ENCODE peak calls at places on chromosome 2, in eight cellular contexts. F is IMR-90; D is nucleus accumbens; Y is naive thymus-derived CD4-positive, alpha-beta T cell; G is cardiac muscle cell; Z is tibial artery; A is stimulated activated CD4-positive, alpha-beta T cell treated with anti-CD3 and anti-CD28 coated beads, Interleukin-1b, Interleukin-23, amount 100 ng/mL, for 1 hour; W is lung. U is an unnamed sample.

GRCh38 chr2:12317853-12318426 is 398.8 kb upstream of the TRIB2 start:
- DNase-seq in D (no peak), Z (peak), G (peak), A (no peak), Y (no peak), F (peak), W (no peak), U (no peak)

GRCh38 chr2:47031909-47032668 is 116.5 kb upstream of the MCFD2 start:
- DNase-seq in F (no peak), D (no peak), Y (no peak), W (no peak), G (no peak), Z (no peak), A (no peak), U (no peak)

GRCh38 chr2:52253605-52254004 is 1221.7 kb upstream of the NRXN1 start:
- DNase-seq in G (no peak), D (no peak), W (no peak), F (peak), Z (no peak), Y (no peak), A (no peak), U (no peak)

GRCh38 chr2:103738108-103738507 is 976.3 kb downstream of the TMEM182 start:
- DNase-seq in W (no peak), A (no peak), G (no peak), Z (no peak), Y (no peak), D (no peak), F (no peak), U (no peak)

GRCh38 chr2:211495339-211495738 is 938.9 kb downstream of the CPS1 start:
- DNase-seq in A (no peak), Y (no peak), D (no peak), W (no peak), G (no peak), Z (no peak), F (no peak), U (no peak)

GRCh38 chr2:104408266-104408665 is 445.6 kb upstream of the POU3F3 start:
- DNase-seq in F (no peak), D (no peak), Y (no peak), A (no peak), W (no peak), Z (no peak), G (no peak), U (no peak)

GRCh38 chr2:42809876-42810125 is 17.4 kb upstream of the HAAO start:
- DNase-seq in A (peak), G (peak), Y (no peak), F (peak), W (peak), Z (peak), D (peak), U (no peak)

GRCh38 chr2:219688560-219689445 is 61.4 kb downstream of the SLC4A3 start:
- DNase-seq in D (no peak), Y (no peak), W (no peak), G (peak), A (no peak), F (peak), Z (no peak), U (peak)

GRCh38 chr2:226977775-226978190 is 141.9 kb downstream of the RHBDD1 start:
- DNase-seq in W (no peak), D (no peak), F (peak), Y (no peak), Z (no peak), A (no peak), G (peak), U (no peak)

GRCh38 chr2:222690564-222691200 is 19.2 kb downstream of the MOGAT1 start:
- DNase-seq in A (peak), D (peak), G (peak), W (peak), F (peak), Y (peak), Z (peak), U (no peak)

GRCh38 chr2:196479350-196479749 is 160.2 kb upstream of the CCDC150 start:
- DNase-seq in G (peak), D (no peak), F (peak), Z (peak), A (no peak), Y (no peak), W (no peak), U (no peak)

GRCh38 chr2:175187378-175187777 is 5.9 kb upstream of the ATP5MC3 start:
- DNase-seq in W (no peak), A (no peak), D (no peak), F (peak), Z (no peak), G (peak), Y (no peak), U (no peak)

GRCh38 chr2:43738257-43738656 is 35.6 kb upstream of the DYNC2LI1 start:
- DNase-seq in D (no peak), F (no peak), Y (no peak), Z (no peak), W (no peak), G (no peak), A (no peak), U (no peak)

GRCh38 chr2:170878505-170878904 is 50.5 kb upstream of the GORASP2 start:
- DNase-seq in Z (no peak), G (no peak), W (no peak), F (no peak), D (no peak), A (no peak), Y (no peak), U (no peak)

GRCh38 chr2:157838442-157839161 is 37.5 kb downstream of the ACVR1 start:
- DNase-seq in F (peak), A (no peak), G (peak), Z (peak), D (no peak), Y (no peak), W (no peak), U (no peak)